ENCODE peak calls at places on chromosomes 13 and 19, in four cellular contexts. F, H, O and D are unnamed samples. For H3K4me1, the result is how much of the 10 kb centered on the place peaks cover.

GRCh38 chr13:31012285-31013024 is 80.0 kb downstream of the TEX26 start:
- DNase-seq in F (no peak), H (no peak), O (no peak), D (no peak)

GRCh38 chr19:11017275-11018035 is 56.6 kb downstream of the SMARCA4 start:
- DNase-seq in F (no peak), H (no peak), O (no peak), D (no peak)

GRCh38 chr13:110815471-110816204 is 99.2 kb downstream of the ANKRD10 start:
- DNase-seq in F (no peak), H (no peak), O (no peak), D (no peak)

GRCh38 chr13:39811051-39811450 is 155.6 kb downstream of the COG6 start:
- DNase-seq in F (no peak), H (no peak), O (no peak), D (no peak)

GRCh38 chr19:32599736-32600157 is 18.8 kb downstream of the PDCD5 start:
- DNase-seq in F (peak), H (no peak), O (peak), D (peak)

GRCh38 chr13:28559636-28560259 is 64.8 kb upstream of the FLT1 start:
- DNase-seq in F (no peak), H (no peak), O (no peak), D (no peak)

GRCh38 chr19:34832581-34833112 is 59.6 kb upstream of the ZNF599 start:
- DNase-seq in F (no peak), H (no peak), O (no peak), D (no peak)

GRCh38 chr13:40399756-40400155 is 266.7 kb downstream of the FOXO1 start:
- DNase-seq in F (no peak), H (no peak), O (no peak), D (no peak)

GRCh38 chr19:49217382-49217781 is 59.8 kb downstream of the TRPM4 start:
- DNase-seq in F (no peak), H (no peak), O (no peak), D (no peak)

GRCh38 chr19:38543807-38544568 is 73.8 kb downstream of the MAP4K1 start:
- DNase-seq in F (peak), H (peak), O (no peak), D (peak)

GRCh38 chr13:48028066-48028465 is 9.5 kb upstream of the NUDT15 start:
- DNase-seq in F (no peak), H (no peak), O (no peak), D (no peak)

GRCh38 chr13:45119469-45119989 is 781 bp upstream of the GTF2F2 start:
- DNase-seq in F (no peak), H (no peak), O (peak), D (no peak)

GRCh38 chr13:56886398-56886797 is 254.3 kb upstream of the PRR20A start:
- DNase-seq in F (no peak), H (no peak), O (no peak), D (no peak)

GRCh38 chr13:113927661-113928581 is 46.0 kb downstream of the C13orf46 start:
- DNase-seq in F (no peak), H (peak), O (no peak), D (no peak)

GRCh38 chr13:90414691-90415596 is 932.5 kb upstream of the MIR17HG start:
- DNase-seq in F (no peak), H (no peak), O (no peak), D (no peak)

GRCh38 chr19:50723735-50724521 is 764 bp downstream of the CLEC11A start:
- DNase-seq in F (no peak), H (no peak), O (no peak), D (no peak)

GRCh38 chr19:50723069-50723468 is at the start of gene CLEC11A:
- DNase-seq in F (peak), H (no peak), O (no peak), D (peak)

GRCh38 chr19:50724522-50725217 is 1.5 kb downstream of the CLEC11A start:
- DNase-seq in F (peak), H (peak), O (peak), D (peak)

GRCh38 chr19:50725932-50726230 is 2.7 kb downstream of the CLEC11A start:
- DNase-seq in F (no peak), H (no peak), O (no peak), D (no peak)

GRCh38 chr19:50725218-50725931 is 2.2 kb downstream of the CLEC11A start:
- DNase-seq in F (no peak), H (no peak), O (no peak), D (no peak)
- TF ChIP-seq POLR2A in F (no peak), H (no peak), O (no peak), D (no peak)

GRCh38 chr19:28634837-28635236 is 578.1 kb downstream of the UQCRFS1 start:
- DNase-seq in F (no peak), H (no peak), O (no peak), D (no peak)
- H3K4me1 ChIP-seq in F (under half), H (under half), O (under half), D (under half)

GRCh38 chr19:7694499-7694898 is 7.4 kb downstream of the FCER2 start:
- DNase-seq in F (no peak), H (no peak), O (no peak), D (no peak)
- TF ChIP-seq POLR2A in F (no peak), H (no peak), O (no peak), D (no peak)

DNA sequence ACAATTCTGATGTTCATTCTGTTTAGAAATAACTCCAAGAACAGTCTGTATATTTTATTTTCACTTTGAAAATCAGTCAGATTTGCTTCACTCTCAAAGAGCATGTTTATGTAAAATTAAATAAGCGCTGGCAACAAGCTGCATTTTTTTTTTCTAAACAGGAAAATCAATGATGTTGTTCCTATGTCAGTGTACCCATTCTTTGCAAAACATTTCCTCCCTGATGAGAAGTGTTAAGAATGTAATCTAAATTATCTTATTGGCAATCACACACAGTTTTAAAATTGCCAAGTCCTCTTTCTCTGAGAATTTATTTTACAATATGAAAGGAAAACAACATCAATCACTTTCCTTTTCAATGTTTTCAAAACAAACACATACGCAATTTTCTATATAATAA is 333.8 kb downstream of the KCTD12 start:
- DNase-seq in F (no peak), H (no peak), O (no peak), D (no peak)
- H3K4me1 ChIP-seq in F (under half), H (under half), O (under half), D (under half)

GRCh38 chr19:57611113-57611512 is 2.9 kb upstream of the ZNF134 start:
- DNase-seq in F (no peak), H (no peak), O (no peak), D (no peak)

GRCh38 chr19:57615346-57615745 is 1.3 kb downstream of the ZNF134 start:
- DNase-seq in F (no peak), H (no peak), O (no peak), D (no peak)

DNA sequence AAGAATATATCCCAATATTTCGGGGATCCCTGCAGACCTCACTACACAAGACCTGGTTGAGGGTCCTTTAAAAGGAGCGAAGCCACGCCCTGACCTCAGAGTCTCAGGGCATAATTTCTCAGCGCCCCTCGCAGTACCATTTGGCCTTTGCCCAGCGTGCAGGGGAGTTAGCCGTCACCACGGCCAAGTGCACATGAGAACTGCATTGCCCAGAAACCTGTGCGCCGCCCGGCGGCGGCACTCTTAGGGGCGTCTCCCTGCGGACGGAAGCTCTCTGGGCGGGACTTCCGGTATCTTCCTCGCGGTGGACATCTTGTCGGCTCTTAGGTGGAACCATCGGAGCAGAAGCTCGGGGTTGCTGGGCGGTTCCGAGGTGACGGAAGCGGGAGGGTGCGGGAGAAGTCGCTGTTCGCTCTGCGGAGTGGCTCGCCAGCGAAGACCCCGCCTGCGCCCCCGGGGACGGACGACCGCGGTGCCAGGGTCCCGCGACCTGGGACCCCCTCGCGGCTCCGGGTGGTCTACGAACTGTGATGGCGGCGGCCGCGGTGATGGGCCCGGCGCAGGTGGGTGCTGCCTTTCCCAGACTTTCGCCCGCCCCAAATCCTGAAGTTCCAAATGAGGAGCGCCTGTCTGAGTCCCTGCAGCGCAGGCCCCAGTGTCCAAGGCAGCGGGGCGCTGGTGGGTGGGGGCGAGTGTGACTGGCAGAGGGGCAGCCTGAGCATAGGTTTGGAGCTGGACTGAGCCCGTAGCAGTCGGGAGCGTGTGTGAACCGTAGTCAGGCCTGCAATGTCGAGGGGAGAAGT is at the start of gene ZNF134:
- DNase-seq in F (peak), H (peak), O (peak), D (peak)
- TF ChIP-seq POLR2A in F (peak), H (no peak), O (no peak), D (peak)

GRCh38 chr13:99374169-99374991 is 67.2 kb upstream of the GPR183 start:
- DNase-seq in F (no peak), H (no peak), O (no peak), D (no peak)

GRCh38 chr13:99373436-99373835 is 66.2 kb upstream of the GPR183 start:
- DNase-seq in F (no peak), H (no peak), O (no peak), D (no peak)

GRCh38 chr13:99370476-99371272 is 63.5 kb upstream of the GPR183 start:
- DNase-seq in F (no peak), H (no peak), O (no peak), D (no peak)

GRCh38 chr13:99374994-99375805 is 68.0 kb upstream of the GPR183 start:
- DNase-seq in F (no peak), H (no peak), O (no peak), D (peak)

DNA sequence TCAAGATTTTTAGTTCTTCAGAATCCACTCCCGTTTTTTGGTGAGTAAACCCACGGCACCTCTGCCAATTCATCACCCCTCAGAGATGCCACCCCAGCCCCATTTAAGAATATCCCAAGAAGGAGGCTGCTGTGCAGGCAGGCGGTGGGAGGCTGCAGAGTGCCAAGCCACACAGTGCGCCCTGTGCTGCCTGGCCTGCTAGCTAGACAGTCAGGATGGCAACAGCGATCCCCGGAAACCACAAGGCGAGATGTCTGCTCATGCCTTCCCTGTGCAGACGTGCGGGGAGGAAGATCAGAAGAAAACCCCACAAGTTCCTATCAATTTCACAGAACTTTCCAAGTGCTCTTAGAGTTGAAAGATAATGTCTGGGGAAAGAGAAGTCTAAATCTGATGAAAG is 64.8 kb upstream of the GPR183 start:
- DNase-seq in F (no peak), H (no peak), O (no peak), D (no peak)
- H3K4me1 ChIP-seq in F (under half), H (under half), O (under half), D (under half)